ENCODE peak calls at places on chromosome 19, in six cellular contexts. V is astrocyte; F is body of pancreas; D is mucosa of descending colon; C is effector memory CD4-positive, alpha-beta T cell; G is CD8-positive, alpha-beta memory T cell. S is an unnamed sample. For H3K9me3 and H3K4me1, the result is how much of the 10 kb centered on the place peaks cover.

GRCh38 chr19:39941615-39942507 is 7.4 kb upstream of the FCGBP start:
- DNase-seq in V (peak), F (no peak), D (no peak), C (peak), G (peak), S (peak)

GRCh38 chr19:38409631-38410133 is 6.8 kb downstream of the FAM98C start:
- DNase-seq in V (peak), F (no peak), D (no peak), C (no peak), G (no peak), S (no peak)

GRCh38 chr19:48950159-48950558 is 4.5 kb upstream of the BAX start:
- DNase-seq in V (no peak), F (no peak), D (no peak), C (no peak), G (no peak), S (no peak)

GRCh38 chr19:5106971-5107370 is 138.1 kb downstream of the KDM4B start:
- DNase-seq in V (no peak), F (no peak), D (no peak), C (no peak), G (no peak), S (no peak)

GRCh38 chr19:13839938-13840750 is 36.8 kb upstream of the NANOS3 start:
- DNase-seq in V (no peak), F (no peak), D (peak), C (peak), G (peak), S (peak)

GRCh38 chr19:12596485-12596884 is 14.1 kb downstream of the ZNF490 start:
- DNase-seq in V (no peak), F (no peak), D (no peak), C (no peak), G (no peak), S (no peak)

GRCh38 chr19:47321582-47321981 is 10.4 kb upstream of the C5AR2 start:
- DNase-seq in V (no peak), F (no peak), D (no peak), C (no peak), G (no peak), S (no peak)

GRCh38 chr19:13398780-13399726 is 107.2 kb downstream of the CACNA1A start:
- DNase-seq in V (peak), F (no peak), D (no peak), C (no peak), G (no peak), S (no peak)

GRCh38 chr19:21440321-21440720 is 43.4 kb downstream of the ZNF493 start:
- DNase-seq in V (no peak), F (no peak), D (no peak), C (no peak), G (no peak), S (no peak)

GRCh38 chr19:14476663-14477401 is 1.7 kb upstream of the PTGER1 start:
- DNase-seq in V (peak), F (no peak), D (peak), C (peak), G (peak), S (no peak)

GRCh38 chr19:55464669-55465068 is at the start of gene C19orf85:
- DNase-seq in V (no peak), F (no peak), D (no peak), C (no peak), G (no peak), S (no peak)

GRCh38 chr19:12745166-12745897 is 6.3 kb upstream of the BEST2 start:
- DNase-seq in V (no peak), F (no peak), D (no peak), C (no peak), G (no peak), S (no peak)

GRCh38 chr19:39175564-39175963 is 21.2 kb upstream of the NCCRP1 start:
- DNase-seq in V (no peak), F (no peak), D (no peak), C (no peak), G (no peak), S (no peak)

GRCh38 chr19:4909172-4909896 is at the start of gene UHRF1:
- DNase-seq in V (no peak), F (no peak), D (peak), C (no peak), G (no peak), S (no peak)

GRCh38 chr19:14333101-14333871 is 48.0 kb upstream of the ADGRE5 start:
- DNase-seq in V (no peak), F (no peak), D (peak), C (no peak), G (no peak), S (no peak)

GRCh38 chr19:34128558-34129250 is 43.6 kb upstream of the LSM14A start:
- DNase-seq in V (no peak), F (no peak), D (no peak), C (no peak), G (no peak), S (no peak)

GRCh38 chr19:47210689-47211316 is 20.2 kb downstream of the BBC3 start:
- DNase-seq in V (peak), F (peak), D (peak), C (peak), G (peak), S (peak)

GRCh38 chr19:16343156-16343555 is 18.5 kb downstream of the KLF2 start:
- DNase-seq in V (no peak), F (no peak), D (no peak), C (no peak), G (no peak), S (no peak)

GRCh38 chr19:46015080-46015960 is 7.5 kb downstream of the PGLYRP1 start:
- DNase-seq in V (no peak), F (peak), D (peak), C (peak), G (peak), S (peak)

GRCh38 chr19:48686103-48686502 is 9.7 kb upstream of the FUT2 start:
- DNase-seq in V (no peak), F (no peak), D (no peak), C (no peak), G (no peak), S (no peak)

GRCh38 chr19:35030257-35031071 is at the start of gene SCN1B:
- DNase-seq in V (peak), F (peak), D (peak), C (peak), G (peak), S (peak)

GRCh38 chr19:49767380-49767779 is 579 bp downstream of the AP2A1 start:
- DNase-seq in V (no peak), F (no peak), D (no peak), C (no peak), G (no peak), S (no peak)

GRCh38 chr19:33685541-33685940 is 63.8 kb downstream of the CHST8 start:
- DNase-seq in V (no peak), F (no peak), D (peak), C (no peak), G (peak), S (no peak)

GRCh38 chr19:33080761-33081681 is at the start of gene GPATCH1:
- DNase-seq in V (peak), F (peak), D (peak), C (peak), G (peak), S (peak)

GRCh38 chr19:38917921-38918491 is 6.0 kb upstream of the CCER2 start:
- DNase-seq in V (no peak), F (no peak), D (peak), C (no peak), G (no peak), S (no peak)

GRCh38 chr19:13098291-13099072 is 4.2 kb downstream of the LYL1 start:
- DNase-seq in V (no peak), F (no peak), D (peak), C (no peak), G (no peak), S (peak)

GRCh38 chr19:33724021-33724722 is 72.5 kb upstream of the KCTD15 start:
- DNase-seq in V (no peak), F (no peak), D (no peak), C (no peak), G (no peak), S (no peak)

GRCh38 chr19:47518139-47518538 is 3.3 kb upstream of the NAPA start:
- DNase-seq in V (peak), F (no peak), D (no peak), C (peak), G (peak), S (no peak)

GRCh38 chr19:55602104-55603001 is 2.3 kb downstream of the ZNF524 start:
- DNase-seq in V (no peak), F (no peak), D (no peak), C (no peak), G (no peak), S (no peak)

GRCh38 chr19:11033251-11033650 is 56.0 kb upstream of the LDLR start:
- DNase-seq in V (no peak), F (no peak), D (no peak), C (no peak), G (no peak), S (no peak)

GRCh38 chr19:13082192-13083007 is 20.3 kb downstream of the LYL1 start:
- DNase-seq in V (peak), F (peak), D (no peak), C (no peak), G (no peak), S (no peak)

GRCh38 chr19:48623556-48624066 is 4.3 kb downstream of the SPHK2 start:
- DNase-seq in V (no peak), F (no peak), D (no peak), C (no peak), G (no peak), S (no peak)

GRCh38 chr19:35266149-35266903 is 2.4 kb upstream of the USF2 start:
- DNase-seq in V (no peak), F (peak), D (peak), C (no peak), G (peak), S (no peak)

GRCh38 chr19:37136118-37136517 is 36.4 kb downstream of the ZNF585A start:
- DNase-seq in V (no peak), F (no peak), D (no peak), C (no peak), G (no peak), S (no peak)
- H3K9me3 ChIP-seq in V (half or more), F (under half), D (half or more), C (half or more), G (half or more), S (half or more)

GRCh38 chr19:6674868-6675305 is 4.9 kb upstream of the TNFSF14 start:
- DNase-seq in V (peak), F (peak), D (peak), C (peak), G (peak), S (peak)
- H3K4me3 ChIP-seq in V (no peak), F (no peak), D (no peak), C (no peak), G (peak), S (peak)

DNA sequence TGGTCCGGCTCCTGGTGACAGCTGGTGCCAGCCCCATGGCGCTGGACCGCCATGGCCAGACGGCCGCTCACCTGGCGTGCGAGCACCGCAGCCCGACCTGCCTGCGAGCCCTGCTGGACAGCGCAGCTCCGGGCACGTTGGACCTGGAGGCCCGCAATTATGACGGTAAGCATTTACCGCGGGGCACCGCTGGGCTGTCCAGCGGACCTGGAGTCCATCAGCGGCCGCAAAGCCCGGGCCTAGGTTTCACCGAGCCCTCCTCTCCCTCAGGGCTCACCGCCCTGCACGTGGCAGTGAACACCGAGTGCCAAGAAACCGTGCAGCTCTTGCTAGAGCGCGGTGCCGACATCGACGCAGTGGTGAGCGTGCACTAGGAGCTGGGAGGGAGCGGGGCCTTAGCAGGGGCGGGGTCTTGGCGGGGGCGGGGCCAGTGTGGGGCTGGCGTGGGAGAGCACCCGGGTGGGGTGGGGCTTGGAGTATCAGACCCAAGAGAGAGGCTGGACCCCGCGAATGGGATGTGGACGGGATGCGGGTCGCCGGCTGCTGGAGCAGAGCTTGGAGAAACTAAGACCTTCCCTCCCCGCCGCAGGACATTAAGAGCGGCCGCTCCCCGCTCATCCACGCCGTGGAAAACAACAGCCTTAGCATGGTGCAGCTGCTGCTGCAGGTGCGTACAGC is 8.7 kb downstream of the BCL3 start:
- DNase-seq in V (peak), F (peak), D (peak), C (no peak), G (no peak), S (no peak)
- H3K4me1 ChIP-seq in V (half or more), F (under half), D (under half), C (under half), G (under half), S (under half)

GRCh38 chr19:7550987-7551761 is 15.7 kb downstream of the PNPLA6 start:
- DNase-seq in V (no peak), F (peak), D (peak), C (no peak), G (no peak), S (peak)
- H3K9me3 ChIP-seq in V (under half), F (under half), D (under half), C (under half), G (under half), S (under half)

DNA sequence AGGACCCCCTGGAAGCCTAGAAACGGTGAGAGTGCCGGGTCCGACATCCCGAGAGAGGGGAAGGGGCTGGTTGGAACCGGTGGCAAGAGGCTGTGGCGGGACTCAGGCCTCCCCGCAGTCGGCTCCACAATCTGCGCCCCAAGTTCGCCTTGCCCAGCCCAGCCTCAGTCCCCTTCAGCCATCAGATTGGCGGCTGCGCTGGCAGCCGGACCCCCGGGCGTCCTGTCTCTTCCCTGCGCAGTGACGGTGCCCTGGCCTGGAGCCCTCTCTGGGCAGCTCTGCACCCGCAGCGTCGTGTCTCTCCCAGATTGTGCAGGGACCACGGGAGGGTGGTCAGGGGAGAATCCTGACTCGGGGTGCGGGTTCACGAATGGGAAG is 315 bp downstream of the ZNF492 start:
- DNase-seq in V (no peak), F (no peak), D (no peak), C (no peak), G (no peak), S (no peak)
- H3K4me3 ChIP-seq in V (peak), F (peak), D (no peak), C (peak), G (peak), S (peak)

DNA sequence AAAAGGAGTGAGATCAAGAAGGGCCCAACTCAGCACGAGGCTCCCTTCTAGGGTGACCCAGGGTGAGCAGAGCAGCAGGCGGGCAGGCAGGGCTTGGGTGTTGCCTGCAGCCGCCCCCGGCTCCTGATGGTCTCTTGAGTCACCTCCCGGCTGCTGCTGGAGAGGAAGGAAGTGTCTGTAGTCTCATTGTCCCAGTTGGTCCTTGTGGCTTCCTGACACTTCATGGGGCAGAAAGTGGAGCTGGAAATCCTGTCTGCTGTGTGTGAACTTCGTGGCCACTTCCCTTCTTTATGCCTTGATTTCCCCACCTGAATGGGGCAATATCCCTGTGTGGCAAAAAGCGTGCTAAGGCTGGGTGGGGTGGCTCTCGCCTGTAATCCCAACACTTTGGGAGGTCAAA is 2.5 kb downstream of the MAP1S start:
- DNase-seq in V (no peak), F (peak), D (no peak), C (no peak), G (no peak), S (no peak)
- H3K4me1 ChIP-seq in V (under half), F (under half), D (under half), C (under half), G (under half), S (under half)

GRCh38 chr19:52110780-52111179 is 15.2 kb upstream of the ZNF841 start:
- DNase-seq in V (no peak), F (no peak), D (no peak), C (no peak), G (no peak), S (no peak)

GRCh38 chr19:52112624-52113023 is 17.1 kb upstream of the ZNF841 start:
- DNase-seq in V (no peak), F (no peak), D (no peak), C (no peak), G (no peak), S (no peak)

GRCh38 chr19:52114691-52115090 is 19.1 kb upstream of the ZNF841 start:
- DNase-seq in V (no peak), F (no peak), D (no peak), C (no peak), G (no peak), S (no peak)

GRCh38 chr19:52120286-52120685 is 19.5 kb downstream of the ZNF616 start:
- DNase-seq in V (no peak), F (no peak), D (no peak), C (no peak), G (no peak), S (no peak)

GRCh38 chr19:52115526-52116053 is 20.0 kb upstream of the ZNF841 start:
- DNase-seq in V (no peak), F (no peak), D (no peak), C (no peak), G (no peak), S (no peak)
- H3K9me3 ChIP-seq in V (half or more), F (under half), D (half or more), C (half or more), G (half or more), S (half or more)

GRCh38 chr19:23393121-23393520 is 2.1 kb downstream of the ZNF91 start:
- DNase-seq in V (no peak), F (no peak), D (no peak), C (no peak), G (no peak), S (no peak)
- H3K4me3 ChIP-seq in V (no peak), F (no peak), D (no peak), C (no peak), G (no peak), S (peak)

DNA sequence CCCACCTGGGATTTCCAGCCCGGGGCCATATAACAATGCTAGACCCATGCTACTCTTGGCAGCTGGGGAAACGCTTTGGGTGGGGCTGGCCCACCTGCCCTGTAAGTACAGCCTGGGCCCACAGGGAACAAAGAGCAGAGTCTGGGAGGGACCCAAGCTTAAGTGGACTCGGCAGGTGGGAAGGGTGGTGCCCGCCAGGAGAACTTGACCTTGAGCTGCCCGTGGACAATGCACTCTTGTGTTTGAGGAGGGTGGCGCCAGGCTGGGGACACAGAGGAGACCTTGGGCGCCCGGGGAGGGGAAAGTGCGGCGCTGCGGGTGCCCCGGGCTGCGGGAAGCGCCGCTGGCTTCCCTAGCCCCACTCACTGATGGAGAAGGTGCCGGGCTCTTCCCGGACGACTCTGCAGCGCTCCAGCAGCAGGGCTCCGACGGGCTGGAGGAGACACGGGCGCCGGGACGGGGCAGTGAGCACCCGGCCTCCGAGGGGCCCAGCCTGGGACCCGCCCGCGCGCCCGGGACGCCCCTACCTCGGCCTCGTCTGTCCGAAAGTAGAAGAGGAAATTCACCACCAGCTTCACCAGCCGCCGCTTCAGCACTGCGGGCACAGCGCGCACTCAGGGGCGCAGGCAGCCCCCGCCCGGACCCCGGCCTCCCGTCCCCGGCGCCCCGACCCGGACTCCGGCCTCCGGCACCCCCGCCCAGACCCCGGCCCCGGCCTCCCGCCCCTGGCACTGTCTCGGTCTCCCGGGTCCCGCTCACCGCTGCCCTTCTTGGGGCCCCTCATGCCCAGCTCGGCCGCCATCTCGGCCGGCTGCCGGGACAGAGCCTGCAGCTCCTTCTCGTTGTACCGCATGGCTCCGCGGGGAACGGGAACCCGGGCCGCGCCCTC is 489 bp downstream of the PLEKHJ1 start:
- DNase-seq in V (no peak), F (peak), D (peak), C (no peak), G (no peak), S (no peak)
- H3K4me1 ChIP-seq in V (half or more), F (half or more), D (under half), C (under half), G (half or more), S (half or more)

S was measured in CD4-positive, CD25-positive, alpha-beta regulatory T cell.